ENCODE peak calls at places on chromosomes 16 and 17, in six cellular contexts. Q is IMR-90, L is H9, A is neuronal stem cell, M is H1, C is mesenchymal stem cell. F is an unnamed sample.

GRCh38 chr17:81217531-81217930 is 5.2 kb downstream of the CEP131 start:
- DNase-seq in M (no peak), C (no peak), Q (no peak), L (no peak), A (no peak), F (no peak)

GRCh38 chr17:16940116-16940881 is 31.6 kb downstream of the TNFRSF13B start:
- DNase-seq in M (peak; percentile 61), C (no peak), L (peak; percentile 87), Q (no peak), A (no peak), F (no peak)

GRCh38 chr17:80203448-80204092 is 16.6 kb downstream of the SGSH start:
- DNase-seq in Q (no peak), L (peak; percentile 47), M (no peak), C (no peak), A (no peak), F (no peak)

GRCh38 chr16:8894736-8895334 is 12.7 kb downstream of the LITAFD start:
- DNase-seq in L (no peak), M (no peak), C (no peak), Q (no peak), A (no peak), F (no peak)

GRCh38 chr16:15507299-15507958 is 73.0 kb downstream of the BMERB1 start:
- DNase-seq in C (peak; percentile 82), M (no peak), L (no peak), A (no peak), Q (peak; percentile 53), F (no peak)

GRCh38 chr17:16492613-16493290 is 759 bp upstream of the LRRC75A start:
- DNase-seq in Q (no peak), L (peak; percentile 57), C (no peak), A (no peak), M (no peak), F (no peak)

GRCh38 chr17:325270-325976 is 27.2 kb downstream of the RPH3AL start:
- DNase-seq in A (no peak), M (no peak), C (no peak), L (no peak), Q (no peak), F (no peak)

GRCh38 chr16:49859139-49859947 is 3.4 kb upstream of the ZNF423 start:
- DNase-seq in Q (no peak), A (no peak), M (no peak), L (peak; percentile 51), C (peak; percentile 30), F (no peak)

GRCh38 chr17:17822189-17822978 is 14.4 kb downstream of the SREBF1 start:
- DNase-seq in Q (peak; percentile 87), C (peak; percentile 59), M (no peak), A (no peak), L (no peak), F (no peak)

GRCh38 chr16:15857779-15858560 is 1.1 kb upstream of the MYH11 start:
- DNase-seq in Q (peak; percentile 50), C (peak; percentile 69), L (peak; percentile 54), A (peak; percentile 9), M (peak; percentile 73), F (no peak)

GRCh38 chr17:72126575-72127486 is 6.0 kb downstream of the SOX9 start:
- DNase-seq in Q (peak; percentile 83), C (peak; percentile 72), A (no peak), L (no peak), M (no peak), F (peak; percentile 27)

GRCh38 chr16:80974649-80975376 is 31.9 kb downstream of the CMC2 start:
- DNase-seq in A (no peak), C (no peak), Q (no peak), M (no peak), L (peak; percentile 38), F (peak; percentile 31)

GRCh38 chr17:33124871-33125551 is 133.4 kb downstream of the SPACA3 start:
- DNase-seq in L (no peak), A (no peak), C (no peak), Q (no peak), M (no peak), F (no peak)

GRCh38 chr16:85891033-85891775 is 7.8 kb upstream of the IRF8 start:
- DNase-seq in M (no peak), A (no peak), L (no peak), C (no peak), Q (peak; percentile 19), F (peak; percentile 99)

GRCh38 chr16:54923055-54923473 is 7.6 kb upstream of the IRX5 start:
- DNase-seq in C (no peak), Q (no peak), A (no peak), M (no peak), L (no peak), F (no peak)

GRCh38 chr16:68091604-68092261 is 6.6 kb downstream of the NFATC3 start:
- DNase-seq in C (peak; percentile 41), A (no peak), M (no peak), L (no peak), Q (peak; percentile 72), F (no peak)

GRCh38 chr17:4605826-4606225 is 21.5 kb downstream of the SMTNL2 start:
- DNase-seq in L (no peak), Q (peak; percentile 30), M (no peak), C (peak; percentile 76), A (no peak), F (peak; percentile 88)

GRCh38 chr16:31186176-31186575 is 6.2 kb downstream of the FUS start:
- DNase-seq in Q (no peak), M (no peak), L (no peak), C (no peak), A (no peak), F (no peak)

GRCh38 chr17:32814837-32815236 is 62.1 kb downstream of the MYO1D start:
- DNase-seq in L (no peak), C (no peak), M (no peak), Q (no peak), A (no peak), F (peak; percentile 41)

GRCh38 chr17:78924481-78925151 is 571 bp downstream of the TIMP2 start:
- DNase-seq in Q (no peak), M (peak; percentile 58), L (peak; percentile 73), A (no peak), C (no peak), F (peak; percentile 48)

GRCh38 chr16:65772134-65772732 is 594.3 kb upstream of the CDH5 start:
- DNase-seq in L (peak; percentile 33), Q (no peak), A (no peak), M (peak; percentile 46), C (no peak), F (no peak)

GRCh38 chr16:83779881-83780280 is 27.9 kb upstream of the HSBP1 start:
- DNase-seq in L (no peak), C (no peak), A (no peak), M (no peak), Q (peak; percentile 59), F (peak; percentile 33)

GRCh38 chr16:89167425-89167941 is 4.1 kb upstream of the CDH15 start:
- DNase-seq in M (peak; percentile 99), A (peak; percentile 88), C (peak; percentile 75), Q (peak; percentile 59), L (peak; percentile 96), F (peak; percentile 27)

GRCh38 chr16:81748476-81749198 is 30.5 kb upstream of the PLCG2 start:
- DNase-seq in Q (no peak), C (no peak), M (no peak), L (no peak), A (no peak), F (no peak)

GRCh38 chr16:89599451-89599858 is 14.0 kb upstream of the DPEP1 start:
- DNase-seq in Q (no peak), C (no peak), A (no peak), M (peak; percentile 88), L (peak; percentile 89), F (no peak)

GRCh38 chr17:29140051-29140582 is 40.1 kb downstream of the MYO18A start:
- DNase-seq in C (peak; percentile 77), L (peak; percentile 91), A (peak; percentile 49), Q (peak; percentile 51), M (peak; percentile 79), F (peak; percentile 37)

GRCh38 chr17:76598004-76598439 is 12.4 kb upstream of the ST6GALNAC2 start:
- DNase-seq in A (no peak), M (no peak), Q (no peak), L (no peak), C (no peak), F (no peak)

GRCh38 chr17:76597156-76598003 is 11.7 kb upstream of the ST6GALNAC2 start:
- DNase-seq in M (no peak), Q (no peak), L (no peak), C (no peak), A (no peak), F (peak; percentile 61)

GRCh38 chr17:76599699-76600460 is 14.2 kb upstream of the ST6GALNAC2 start:
- DNase-seq in A (no peak), Q (peak; percentile 18), L (no peak), M (no peak), C (no peak), F (no peak)

DNA sequence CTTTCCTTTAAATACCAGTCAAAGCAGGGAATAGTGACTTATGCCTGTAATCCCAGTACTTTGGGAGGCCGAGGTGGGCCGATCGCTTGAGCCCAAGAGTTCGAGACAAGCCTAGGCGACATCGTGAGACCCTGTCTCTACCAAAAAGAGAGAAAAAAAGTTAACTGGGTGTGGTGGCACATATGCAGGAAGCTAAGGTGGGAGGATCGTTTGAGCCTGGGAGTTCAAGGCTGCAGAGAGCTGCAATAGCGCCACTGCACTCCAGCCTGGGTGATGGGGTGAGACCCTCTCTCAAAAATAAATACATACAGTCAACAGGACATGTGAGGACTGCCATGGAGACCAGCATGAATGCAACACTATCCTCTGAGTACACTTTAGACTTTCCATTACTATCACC is 15.4 kb upstream of the ST6GALNAC2 start:
- DNase-seq in C (no peak), Q (no peak), A (no peak), L (no peak), M (no peak), F (no peak)
- H4K91ac ChIP-seq in C (no peak overlapping the region), Q (no peak overlapping the region), A (no peak overlapping the region), L (no peak overlapping the region), M (no peak overlapping the region), F (peak overlapping the region; percentile 92)

DNA sequence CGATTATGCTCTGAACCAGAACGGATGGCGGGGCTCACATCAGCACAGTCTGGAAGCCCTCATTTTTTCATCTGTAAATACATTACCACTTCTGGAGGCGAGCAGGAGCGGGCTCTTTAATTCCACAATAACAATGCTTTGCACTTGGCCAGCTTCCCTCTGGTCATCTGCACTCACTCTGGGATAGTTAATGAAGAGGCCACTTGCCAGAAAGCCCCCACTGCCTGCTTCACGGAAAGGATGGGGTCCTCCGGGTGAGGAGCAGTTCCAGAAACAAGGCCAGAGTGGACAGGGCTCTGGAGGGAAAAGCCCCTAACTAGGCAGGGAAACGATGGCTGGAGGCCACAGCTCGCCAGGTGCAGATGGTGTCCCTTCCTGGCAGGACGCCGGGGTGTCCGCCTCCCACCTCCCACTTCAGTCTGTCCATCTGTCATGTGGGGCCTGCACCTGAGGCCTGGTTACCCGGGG is 13.1 kb upstream of the BCAR1 start:
- DNase-seq in Q (peak; percentile 35), M (no peak), C (peak; percentile 36), A (no peak), L (no peak), F (no peak)
- H4K91ac ChIP-seq in Q (peak overlapping the region; percentile 76), M (no peak overlapping the region), C (peak overlapping the region; percentile 10), A (no peak overlapping the region), L (no peak overlapping the region), F (peak overlapping the region; percentile 39)

DNA sequence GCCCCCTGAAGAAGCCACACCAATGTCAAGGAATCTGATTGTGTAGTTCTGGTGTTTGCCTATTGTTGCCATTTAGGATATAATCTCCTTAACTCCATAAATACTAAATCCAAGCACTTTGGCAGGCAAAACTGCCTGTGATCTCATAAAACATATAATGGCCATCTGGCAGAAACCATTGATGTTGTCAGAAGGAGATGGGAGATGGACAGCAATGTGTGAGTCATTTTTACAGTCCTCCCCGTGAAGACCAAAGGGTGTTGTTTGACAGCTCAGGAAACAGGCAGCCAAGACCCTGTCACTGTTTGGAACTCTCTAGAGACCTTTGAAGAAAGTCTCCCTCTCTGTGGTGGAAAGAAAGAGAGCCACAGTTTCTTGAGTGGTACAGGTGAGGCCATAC is 454.1 kb downstream of the HS3ST3B1 start:
- DNase-seq in Q (peak; percentile 54), A (no peak), C (peak; percentile 49), L (no peak), M (no peak), F (no peak)
- H4K91ac ChIP-seq in Q (no peak overlapping the region), A (no peak overlapping the region), C (no peak overlapping the region), L (no peak overlapping the region), M (no peak overlapping the region), F (no peak overlapping the region)

GRCh38 chr16:14004031-14004718 is 66.9 kb upstream of the MRTFB start:
- DNase-seq in L (no peak), M (no peak), Q (no peak), A (no peak), C (no peak), F (no peak)
- H4K91ac ChIP-seq in L (no peak overlapping the region), M (no peak overlapping the region), Q (no peak overlapping the region), A (peak overlapping the region; percentile 16), C (no peak overlapping the region), F (no peak overlapping the region)